ENCODE peak calls at places on chromosome X, in nine cellular contexts. One of them, this sample, is unnamed.

GRCh38 chrX:53018627-53019026 is 30.0 kb upstream of the GPR173 start:
- DNase-seq in activated CD4-positive, alpha-beta T cell treated with anti-CD3 and anti-CD28 coated beads for 1 hour: no peak
- DNase-seq in NCI-H524 treated with DMSO at 0.1 percent for 48 hours: no peak
- DNase-seq in upper lobe of right lung: no peak
- DNase-seq in NCI-H1694 treated with DMSO at 0.1 percent for 48 hours: peak; percentile 7
- DNase-seq in kidney epithelial cell: no peak
- DNase-seq in stromal cell of bone marrow: no peak
- DNase-seq in GM04504: no peak
- DNase-seq in M059J: no peak
- DNase-seq in this sample: no peak

GRCh38 chrX:97842468-97843199 is 958.9 kb downstream of the RPA4 start:
- DNase-seq in GM04504: no peak
- DNase-seq in stromal cell of bone marrow: no peak
- DNase-seq in activated CD4-positive, alpha-beta T cell treated with anti-CD3 and anti-CD28 coated beads for 1 hour: no peak
- DNase-seq in kidney epithelial cell: no peak
- DNase-seq in NCI-H524 treated with DMSO at 0.1 percent for 48 hours: no peak
- DNase-seq in upper lobe of right lung: no peak
- DNase-seq in NCI-H1694 treated with DMSO at 0.1 percent for 48 hours: no peak
- DNase-seq in M059J: no peak
- DNase-seq in this sample: no peak

GRCh38 chrX:119201570-119201969 is 34.5 kb upstream of the PGRMC1 start:
- DNase-seq in NCI-H1694 treated with DMSO at 0.1 percent for 48 hours: no peak
- DNase-seq in kidney epithelial cell: no peak
- DNase-seq in GM04504: no peak
- DNase-seq in stromal cell of bone marrow: no peak
- DNase-seq in NCI-H524 treated with DMSO at 0.1 percent for 48 hours: no peak
- DNase-seq in M059J: peak; percentile 18
- DNase-seq in upper lobe of right lung: no peak
- DNase-seq in activated CD4-positive, alpha-beta T cell treated with anti-CD3 and anti-CD28 coated beads for 1 hour: no peak
- DNase-seq in this sample: no peak

GRCh38 chrX:13432776-13433605 is 113.1 kb upstream of the ATXN3L start:
- DNase-seq in activated CD4-positive, alpha-beta T cell treated with anti-CD3 and anti-CD28 coated beads for 1 hour: no peak
- DNase-seq in NCI-H1694 treated with DMSO at 0.1 percent for 48 hours: no peak
- DNase-seq in GM04504: peak; percentile 75
- DNase-seq in M059J: peak; percentile 84
- DNase-seq in upper lobe of right lung: no peak
- DNase-seq in kidney epithelial cell: no peak
- DNase-seq in stromal cell of bone marrow: peak; percentile 84
- DNase-seq in NCI-H524 treated with DMSO at 0.1 percent for 48 hours: no peak
- DNase-seq in this sample: no peak

GRCh38 chrX:1026263-1027015 is 186.0 kb downstream of the CRLF2 start:
- DNase-seq in stromal cell of bone marrow: no peak
- DNase-seq in GM04504: no peak
- DNase-seq in activated CD4-positive, alpha-beta T cell treated with anti-CD3 and anti-CD28 coated beads for 1 hour: no peak
- DNase-seq in M059J: no peak
- DNase-seq in NCI-H524 treated with DMSO at 0.1 percent for 48 hours: no peak
- DNase-seq in kidney epithelial cell: no peak
- DNase-seq in upper lobe of right lung: no peak
- DNase-seq in NCI-H1694 treated with DMSO at 0.1 percent for 48 hours: no peak
- DNase-seq in this sample: no peak

GRCh38 chrX:132077414-132077813 is 50.4 kb downstream of the FRMD7 start:
- DNase-seq in stromal cell of bone marrow: no peak
- DNase-seq in upper lobe of right lung: no peak
- DNase-seq in M059J: no peak
- DNase-seq in NCI-H524 treated with DMSO at 0.1 percent for 48 hours: no peak
- DNase-seq in GM04504: no peak
- DNase-seq in activated CD4-positive, alpha-beta T cell treated with anti-CD3 and anti-CD28 coated beads for 1 hour: no peak
- DNase-seq in NCI-H1694 treated with DMSO at 0.1 percent for 48 hours: no peak
- DNase-seq in kidney epithelial cell: no peak
- DNase-seq in this sample: no peak

GRCh38 chrX:49995021-49995731 is 72.8 kb downstream of the CLCN5 start:
- DNase-seq in GM04504: no peak
- DNase-seq in stromal cell of bone marrow: peak; percentile 17
- DNase-seq in M059J: peak; percentile 65
- DNase-seq in NCI-H524 treated with DMSO at 0.1 percent for 48 hours: no peak
- DNase-seq in activated CD4-positive, alpha-beta T cell treated with anti-CD3 and anti-CD28 coated beads for 1 hour: no peak
- DNase-seq in kidney epithelial cell: peak; percentile 41
- DNase-seq in upper lobe of right lung: no peak
- DNase-seq in NCI-H1694 treated with DMSO at 0.1 percent for 48 hours: no peak
- DNase-seq in this sample: no peak

GRCh38 chrX:69150294-69150960 is 14.8 kb downstream of the PJA1 start:
- DNase-seq in M059J: peak; percentile 42
- DNase-seq in activated CD4-positive, alpha-beta T cell treated with anti-CD3 and anti-CD28 coated beads for 1 hour: no peak
- DNase-seq in stromal cell of bone marrow: no peak
- DNase-seq in kidney epithelial cell: no peak
- DNase-seq in NCI-H524 treated with DMSO at 0.1 percent for 48 hours: no peak
- DNase-seq in NCI-H1694 treated with DMSO at 0.1 percent for 48 hours: no peak
- DNase-seq in upper lobe of right lung: no peak
- DNase-seq in GM04504: no peak
- DNase-seq in this sample: no peak

GRCh38 chrX:138710311-138710791 is 1.2 kb downstream of the FGF13 start:
- DNase-seq in stromal cell of bone marrow: no peak
- DNase-seq in activated CD4-positive, alpha-beta T cell treated with anti-CD3 and anti-CD28 coated beads for 1 hour: no peak
- DNase-seq in kidney epithelial cell: no peak
- DNase-seq in GM04504: no peak
- DNase-seq in NCI-H1694 treated with DMSO at 0.1 percent for 48 hours: no peak
- DNase-seq in NCI-H524 treated with DMSO at 0.1 percent for 48 hours: no peak
- DNase-seq in M059J: no peak
- DNase-seq in upper lobe of right lung: no peak
- DNase-seq in this sample: no peak

GRCh38 chrX:150084474-150085229 is 146.4 kb upstream of the EOLA2 start:
- DNase-seq in M059J: peak; percentile 86
- DNase-seq in activated CD4-positive, alpha-beta T cell treated with anti-CD3 and anti-CD28 coated beads for 1 hour: no peak
- DNase-seq in stromal cell of bone marrow: peak; percentile 48
- DNase-seq in GM04504: no peak
- DNase-seq in upper lobe of right lung: no peak
- DNase-seq in NCI-H1694 treated with DMSO at 0.1 percent for 48 hours: no peak
- DNase-seq in kidney epithelial cell: no peak
- DNase-seq in NCI-H524 treated with DMSO at 0.1 percent for 48 hours: no peak
- DNase-seq in this sample: no peak

GRCh38 chrX:49106930-49107329 is 16.6 kb downstream of the GPKOW start:
- DNase-seq in activated CD4-positive, alpha-beta T cell treated with anti-CD3 and anti-CD28 coated beads for 1 hour: no peak
- DNase-seq in NCI-H1694 treated with DMSO at 0.1 percent for 48 hours: peak; percentile 40
- DNase-seq in M059J: peak; percentile 20
- DNase-seq in kidney epithelial cell: no peak
- DNase-seq in stromal cell of bone marrow: peak; percentile 12
- DNase-seq in GM04504: peak; percentile 14
- DNase-seq in upper lobe of right lung: no peak
- DNase-seq in NCI-H524 treated with DMSO at 0.1 percent for 48 hours: no peak
- DNase-seq in this sample: peak; percentile 41

GRCh38 chrX:115023139-115023538 is 5.7 kb upstream of the IL13RA2 start:
- DNase-seq in upper lobe of right lung: no peak
- DNase-seq in kidney epithelial cell: peak; percentile 45
- DNase-seq in GM04504: peak; percentile 52
- DNase-seq in stromal cell of bone marrow: peak; percentile 53
- DNase-seq in M059J: peak; percentile 92
- DNase-seq in NCI-H1694 treated with DMSO at 0.1 percent for 48 hours: no peak
- DNase-seq in activated CD4-positive, alpha-beta T cell treated with anti-CD3 and anti-CD28 coated beads for 1 hour: no peak
- DNase-seq in NCI-H524 treated with DMSO at 0.1 percent for 48 hours: no peak
- DNase-seq in this sample: no peak

GRCh38 chrX:40247848-40248622 is 150.3 kb upstream of the BCOR start:
- DNase-seq in activated CD4-positive, alpha-beta T cell treated with anti-CD3 and anti-CD28 coated beads for 1 hour: no peak
- DNase-seq in upper lobe of right lung: no peak
- DNase-seq in kidney epithelial cell: no peak
- DNase-seq in M059J: no peak
- DNase-seq in NCI-H524 treated with DMSO at 0.1 percent for 48 hours: no peak
- DNase-seq in NCI-H1694 treated with DMSO at 0.1 percent for 48 hours: no peak
- DNase-seq in stromal cell of bone marrow: no peak
- DNase-seq in GM04504: no peak
- DNase-seq in this sample: peak; percentile 33

GRCh38 chrX:51336584-51336983 is 4.0 kb downstream of the NUDT10 start:
- DNase-seq in NCI-H524 treated with DMSO at 0.1 percent for 48 hours: peak; percentile 21
- DNase-seq in kidney epithelial cell: peak; percentile 14
- DNase-seq in upper lobe of right lung: no peak
- DNase-seq in GM04504: peak; percentile 13
- DNase-seq in M059J: peak; percentile 24
- DNase-seq in activated CD4-positive, alpha-beta T cell treated with anti-CD3 and anti-CD28 coated beads for 1 hour: no peak
- DNase-seq in stromal cell of bone marrow: peak; percentile 16
- DNase-seq in NCI-H1694 treated with DMSO at 0.1 percent for 48 hours: peak; percentile 20
- DNase-seq in this sample: peak; percentile 13

GRCh38 chrX:22800360-22800759 is 199.4 kb upstream of the DDX53 start:
- DNase-seq in NCI-H524 treated with DMSO at 0.1 percent for 48 hours: no peak
- DNase-seq in NCI-H1694 treated with DMSO at 0.1 percent for 48 hours: no peak
- DNase-seq in activated CD4-positive, alpha-beta T cell treated with anti-CD3 and anti-CD28 coated beads for 1 hour: no peak
- DNase-seq in stromal cell of bone marrow: peak; percentile 88
- DNase-seq in kidney epithelial cell: peak; percentile 50
- DNase-seq in upper lobe of right lung: no peak
- DNase-seq in GM04504: peak; percentile 54
- DNase-seq in M059J: peak; percentile 81
- DNase-seq in this sample: no peak

GRCh38 chrX:106917830-106918500 is 2.2 kb upstream of the CLDN2 start:
- DNase-seq in M059J: peak; percentile 94
- DNase-seq in upper lobe of right lung: no peak
- DNase-seq in GM04504: no peak
- DNase-seq in kidney epithelial cell: peak; percentile 68
- DNase-seq in NCI-H1694 treated with DMSO at 0.1 percent for 48 hours: no peak
- DNase-seq in activated CD4-positive, alpha-beta T cell treated with anti-CD3 and anti-CD28 coated beads for 1 hour: no peak
- DNase-seq in NCI-H524 treated with DMSO at 0.1 percent for 48 hours: no peak
- DNase-seq in stromal cell of bone marrow: no peak
- DNase-seq in this sample: no peak

GRCh38 chrX:102129473-102129872 is 4.0 kb downstream of the TCEAL2 start:
- DNase-seq in GM04504: no peak
- DNase-seq in kidney epithelial cell: no peak
- DNase-seq in NCI-H1694 treated with DMSO at 0.1 percent for 48 hours: peak; percentile 60
- DNase-seq in M059J: peak; percentile 17
- DNase-seq in upper lobe of right lung: no peak
- DNase-seq in stromal cell of bone marrow: no peak
- DNase-seq in activated CD4-positive, alpha-beta T cell treated with anti-CD3 and anti-CD28 coated beads for 1 hour: no peak
- DNase-seq in NCI-H524 treated with DMSO at 0.1 percent for 48 hours: no peak
- DNase-seq in this sample: no peak

GRCh38 chrX:119942831-119943184 is 743 bp downstream of the NKAP start:
- DNase-seq in stromal cell of bone marrow: peak; percentile 2
- DNase-seq in GM04504: no peak
- DNase-seq in M059J: no peak
- DNase-seq in kidney epithelial cell: no peak
- DNase-seq in upper lobe of right lung: no peak
- DNase-seq in activated CD4-positive, alpha-beta T cell treated with anti-CD3 and anti-CD28 coated beads for 1 hour: no peak
- DNase-seq in NCI-H524 treated with DMSO at 0.1 percent for 48 hours: no peak
- DNase-seq in NCI-H1694 treated with DMSO at 0.1 percent for 48 hours: no peak
- DNase-seq in this sample: no peak

GRCh38 chrX:55142919-55143310 is 54.1 kb downstream of the PAGE2 start:
- DNase-seq in upper lobe of right lung: no peak
- DNase-seq in stromal cell of bone marrow: no peak
- DNase-seq in M059J: no peak
- DNase-seq in activated CD4-positive, alpha-beta T cell treated with anti-CD3 and anti-CD28 coated beads for 1 hour: no peak
- DNase-seq in GM04504: no peak
- DNase-seq in NCI-H1694 treated with DMSO at 0.1 percent for 48 hours: no peak
- DNase-seq in NCI-H524 treated with DMSO at 0.1 percent for 48 hours: no peak
- DNase-seq in kidney epithelial cell: no peak
- DNase-seq in this sample: no peak

GRCh38 chrX:2483398-2483797 is 17.4 kb downstream of the DHRSX start:
- DNase-seq in activated CD4-positive, alpha-beta T cell treated with anti-CD3 and anti-CD28 coated beads for 1 hour: no peak
- DNase-seq in stromal cell of bone marrow: no peak
- DNase-seq in NCI-H1694 treated with DMSO at 0.1 percent for 48 hours: no peak
- DNase-seq in kidney epithelial cell: no peak
- DNase-seq in M059J: no peak
- DNase-seq in NCI-H524 treated with DMSO at 0.1 percent for 48 hours: no peak
- DNase-seq in GM04504: no peak
- DNase-seq in upper lobe of right lung: peak; percentile 10
- DNase-seq in this sample: no peak

GRCh38 chrX:39472161-39472560 is 625.6 kb downstream of the BCOR start:
- DNase-seq in NCI-H524 treated with DMSO at 0.1 percent for 48 hours: no peak
- DNase-seq in activated CD4-positive, alpha-beta T cell treated with anti-CD3 and anti-CD28 coated beads for 1 hour: no peak
- DNase-seq in GM04504: no peak
- DNase-seq in NCI-H1694 treated with DMSO at 0.1 percent for 48 hours: no peak
- DNase-seq in upper lobe of right lung: no peak
- DNase-seq in kidney epithelial cell: no peak
- DNase-seq in M059J: no peak
- DNase-seq in stromal cell of bone marrow: no peak
- DNase-seq in this sample: no peak

GRCh38 chrX:154457491-154458115 is 478 bp upstream of the PLXNA3 start:
- DNase-seq in upper lobe of right lung: peak; percentile 78
- DNase-seq in NCI-H1694 treated with DMSO at 0.1 percent for 48 hours: no peak
- DNase-seq in NCI-H524 treated with DMSO at 0.1 percent for 48 hours: no peak
- DNase-seq in M059J: peak; percentile 44
- DNase-seq in kidney epithelial cell: no peak
- DNase-seq in stromal cell of bone marrow: no peak
- DNase-seq in activated CD4-positive, alpha-beta T cell treated with anti-CD3 and anti-CD28 coated beads for 1 hour: no peak
- DNase-seq in GM04504: no peak
- DNase-seq in this sample: peak; percentile 38